ENCODE peak calls at places on chromosomes 16 and 17, in seven cellular contexts. One of them, this sample, is unnamed.

GRCh38 chr16:86768231-86768791 is 190.0 kb downstream of the FOXL1 start:
- DNase-seq in AG20443: peak
- DNase-seq in NCI-H460: no peak
- DNase-seq in SW 1271: no peak
- DNase-seq in pons: no peak
- DNase-seq in activated CD4-positive, alpha-beta T cell treated with anti-CD3 and anti-CD28 coated beads for 36 hours: no peak
- DNase-seq in activated naive CD4-positive, alpha-beta T cell treated with anti-CD3 and anti-CD28 coated beads, Interleukin-2, amount 50 U/mL, for 16 hours: no peak
- DNase-seq in this sample: no peak

GRCh38 chr17:29835438-29836351 is 94.3 kb downstream of the SSH2 start:
- DNase-seq in AG20443: peak
- DNase-seq in NCI-H460: no peak
- DNase-seq in SW 1271: no peak
- DNase-seq in pons: no peak
- DNase-seq in activated CD4-positive, alpha-beta T cell treated with anti-CD3 and anti-CD28 coated beads for 36 hours: no peak
- DNase-seq in activated naive CD4-positive, alpha-beta T cell treated with anti-CD3 and anti-CD28 coated beads, Interleukin-2, amount 50 U/mL, for 16 hours: no peak
- DNase-seq in this sample: peak

GRCh38 chr17:73969956-73970355 is 233.5 kb upstream of the RPL38 start:
- DNase-seq in AG20443: peak
- DNase-seq in NCI-H460: no peak
- DNase-seq in SW 1271: no peak
- DNase-seq in pons: peak
- DNase-seq in activated CD4-positive, alpha-beta T cell treated with anti-CD3 and anti-CD28 coated beads for 36 hours: no peak
- DNase-seq in activated naive CD4-positive, alpha-beta T cell treated with anti-CD3 and anti-CD28 coated beads, Interleukin-2, amount 50 U/mL, for 16 hours: no peak
- DNase-seq in this sample: no peak

GRCh38 chr16:69105501-69106361 is at the start of gene HAS3:
- DNase-seq in AG20443: peak
- DNase-seq in NCI-H460: no peak
- DNase-seq in SW 1271: peak
- DNase-seq in pons: peak
- DNase-seq in activated CD4-positive, alpha-beta T cell treated with anti-CD3 and anti-CD28 coated beads for 36 hours: peak
- DNase-seq in activated naive CD4-positive, alpha-beta T cell treated with anti-CD3 and anti-CD28 coated beads, Interleukin-2, amount 50 U/mL, for 16 hours: no peak
- DNase-seq in this sample: peak

GRCh38 chr16:69910964-69911363 is 40.2 kb upstream of the CLEC18A start:
- DNase-seq in AG20443: no peak
- DNase-seq in NCI-H460: no peak
- DNase-seq in SW 1271: no peak
- DNase-seq in pons: no peak
- DNase-seq in activated CD4-positive, alpha-beta T cell treated with anti-CD3 and anti-CD28 coated beads for 36 hours: no peak
- DNase-seq in activated naive CD4-positive, alpha-beta T cell treated with anti-CD3 and anti-CD28 coated beads, Interleukin-2, amount 50 U/mL, for 16 hours: no peak
- DNase-seq in this sample: no peak

GRCh38 chr17:43713494-43714162 is 45.0 kb downstream of the SOST start:
- DNase-seq in AG20443: peak
- DNase-seq in NCI-H460: no peak
- DNase-seq in SW 1271: no peak
- DNase-seq in pons: no peak
- DNase-seq in activated CD4-positive, alpha-beta T cell treated with anti-CD3 and anti-CD28 coated beads for 36 hours: peak
- DNase-seq in activated naive CD4-positive, alpha-beta T cell treated with anti-CD3 and anti-CD28 coated beads, Interleukin-2, amount 50 U/mL, for 16 hours: no peak
- DNase-seq in this sample: peak

GRCh38 chr16:25157476-25157875 is 45.9 kb downstream of the LCMT1 start:
- DNase-seq in AG20443: no peak
- DNase-seq in NCI-H460: no peak
- DNase-seq in SW 1271: no peak
- DNase-seq in pons: no peak
- DNase-seq in activated CD4-positive, alpha-beta T cell treated with anti-CD3 and anti-CD28 coated beads for 36 hours: no peak
- DNase-seq in activated naive CD4-positive, alpha-beta T cell treated with anti-CD3 and anti-CD28 coated beads, Interleukin-2, amount 50 U/mL, for 16 hours: no peak
- DNase-seq in this sample: peak

GRCh38 chr16:17358846-17359245 is 111.9 kb downstream of the XYLT1 start:
- DNase-seq in AG20443: peak
- DNase-seq in NCI-H460: no peak
- DNase-seq in SW 1271: no peak
- DNase-seq in pons: peak
- DNase-seq in activated CD4-positive, alpha-beta T cell treated with anti-CD3 and anti-CD28 coated beads for 36 hours: no peak
- DNase-seq in activated naive CD4-positive, alpha-beta T cell treated with anti-CD3 and anti-CD28 coated beads, Interleukin-2, amount 50 U/mL, for 16 hours: no peak
- DNase-seq in this sample: no peak

GRCh38 chr16:14548933-14549788 is 80.9 kb downstream of the PARN start:
- DNase-seq in AG20443: no peak
- DNase-seq in NCI-H460: no peak
- DNase-seq in SW 1271: no peak
- DNase-seq in pons: no peak
- DNase-seq in activated CD4-positive, alpha-beta T cell treated with anti-CD3 and anti-CD28 coated beads for 36 hours: no peak
- DNase-seq in activated naive CD4-positive, alpha-beta T cell treated with anti-CD3 and anti-CD28 coated beads, Interleukin-2, amount 50 U/mL, for 16 hours: no peak
- DNase-seq in this sample: peak

GRCh38 chr17:37740861-37741260 is 4.0 kb downstream of the HNF1B start:
- DNase-seq in AG20443: no peak
- DNase-seq in NCI-H460: no peak
- DNase-seq in SW 1271: no peak
- DNase-seq in pons: no peak
- DNase-seq in activated CD4-positive, alpha-beta T cell treated with anti-CD3 and anti-CD28 coated beads for 36 hours: no peak
- DNase-seq in activated naive CD4-positive, alpha-beta T cell treated with anti-CD3 and anti-CD28 coated beads, Interleukin-2, amount 50 U/mL, for 16 hours: no peak
- DNase-seq in this sample: no peak